ENCODE peak calls at places on chromosomes 4 and X, in six cellular contexts. Q is neuronal stem cell, U is fibroblast of lung, M is GM23248, F is H9, R is K562. X is an unnamed sample.
A peak's percentile ranks its signal among the peaks of the same experiment; 100 is the strongest.

GRCh38 chr4:154585369-154586018 is 5.0 kb downstream of the FGA start:
- DNase-seq in Q (no peak), U (no peak), M (no peak), F (no peak), R (no peak), X (no peak)

GRCh38 chr4:6469144-6469543 is 3.3 kb downstream of the PPP2R2C start:
- DNase-seq in Q (no peak), U (no peak), M (no peak), F (peak; percentile 7), R (no peak), X (no peak)

GRCh38 chrX:142204522-142205433 is at the start of gene MAGEC2:
- DNase-seq in Q (no peak), U (no peak), M (no peak), F (no peak), R (peak; percentile 59), X (no peak)

GRCh38 chrX:39613508-39613921 is 484.2 kb downstream of the BCOR start:
- DNase-seq in Q (peak; percentile 21), U (peak; percentile 16), M (peak; percentile 9), F (peak; percentile 67), R (no peak), X (no peak)

GRCh38 chrX:14039344-14039743 is 9.7 kb upstream of the GEMIN8 start:
- DNase-seq in Q (peak; percentile 36), U (peak; percentile 10), M (peak; percentile 39), F (no peak), R (peak; percentile 47), X (peak; percentile 41)

GRCh38 chr4:70994387-70995099 is 1.1 kb downstream of the DCK start:
- DNase-seq in Q (no peak), U (no peak), M (no peak), F (no peak), R (no peak), X (no peak)

GRCh38 chr4:38511702-38512101 is 152.3 kb upstream of the KLF3 start:
- DNase-seq in Q (no peak), U (no peak), M (no peak), F (no peak), R (no peak), X (no peak)

GRCh38 chrX:63349307-63349706 is 1.8 kb downstream of the SPIN4 start:
- DNase-seq in Q (no peak), U (no peak), M (no peak), F (no peak), R (peak; percentile 9), X (no peak)

GRCh38 chr4:123588631-123589223 is 192.1 kb downstream of the SPRY1 start:
- DNase-seq in Q (no peak), U (peak; percentile 81), M (peak; percentile 57), F (no peak), R (no peak), X (no peak)

GRCh38 chr4:25098964-25099843 is 61.0 kb downstream of the SEPSECS start:
- DNase-seq in Q (no peak), U (peak; percentile 74), M (peak; percentile 75), F (no peak), R (peak; percentile 53), X (no peak)

GRCh38 chr4:121656269-121656641 is 40.5 kb downstream of the ANXA5 start:
- DNase-seq in Q (peak; percentile 46), U (peak; percentile 74), M (peak; percentile 69), F (peak; percentile 39), R (peak; percentile 42), X (no peak)

GRCh38 chrX:48490661-48491060 is 14.7 kb downstream of the FTSJ1 start:
- DNase-seq in Q (no peak), U (peak; percentile 43), M (peak; percentile 72), F (no peak), R (no peak), X (peak; percentile 63)

GRCh38 chrX:1599791-1600405 is 8.5 kb downstream of the AKAP17A start:
- DNase-seq in Q (no peak), U (no peak), M (no peak), F (no peak), R (no peak), X (no peak)

GRCh38 chrX:111869639-111870034 is 6.3 kb upstream of the TRPC5OS start:
- DNase-seq in Q (peak; percentile 54), U (peak; percentile 44), M (peak; percentile 55), F (peak; percentile 64), R (peak; percentile 21), X (peak; percentile 59)

GRCh38 chr4:174284181-174284886 is 623 bp downstream of the CEP44 start:
- DNase-seq in Q (no peak), U (peak; percentile 77), M (peak; percentile 86), F (no peak), R (peak; percentile 37), X (no peak)

GRCh38 chr4:96162631-96163030 is 322.7 kb downstream of the PDHA2 start:
- DNase-seq in Q (no peak), U (peak; percentile 69), M (no peak), F (no peak), R (no peak), X (no peak)

GRCh38 chr4:182023469-182023868 is 219.7 kb upstream of the TENM3 start:
- DNase-seq in Q (no peak), U (no peak), M (no peak), F (no peak), R (no peak), X (no peak)
- H2AFZ ChIP-seq in Q (no peak overlapping the region), U (no peak overlapping the region), M (no peak overlapping the region), F (no peak overlapping the region), R (no peak overlapping the region), X (no peak overlapping the region)

GRCh38 chr4:74822603-74823002 is 28.3 kb upstream of the BTC start:
- DNase-seq in Q (no peak), U (no peak), M (no peak), F (no peak), R (no peak), X (no peak)
- H3K4me2 ChIP-seq in Q (no peak overlapping the region), U (no peak overlapping the region), M (no peak overlapping the region), F (no peak overlapping the region), R (no peak overlapping the region), X (no peak overlapping the region)

GRCh38 chr4:103918214-103918613 is 198.4 kb upstream of the TACR3 start:
- DNase-seq in Q (no peak), U (no peak), M (no peak), F (no peak), R (no peak), X (no peak)

GRCh38 chr4:103915224-103915869 is 195.6 kb upstream of the TACR3 start:
- DNase-seq in Q (no peak), U (peak; percentile 1), M (peak; percentile 66), F (no peak), R (no peak), X (no peak)
- H2AFZ ChIP-seq in Q (no peak overlapping the region), U (no peak overlapping the region), M (peak overlapping the region; percentile 10), F (no peak overlapping the region), R (no peak overlapping the region), X (peak overlapping the region; percentile 60)

GRCh38 chr4:76726141-76726540 is 171.8 kb downstream of the SOWAHB start:
- DNase-seq in Q (no peak), U (peak; percentile 24), M (peak; percentile 59), F (no peak), R (no peak), X (no peak)

GRCh38 chr4:76732246-76732645 is 165.7 kb downstream of the SOWAHB start:
- DNase-seq in Q (no peak), U (no peak), M (no peak), F (no peak), R (no peak), X (no peak)

GRCh38 chr4:76726631-76727030 is 171.3 kb downstream of the SOWAHB start:
- DNase-seq in Q (no peak), U (no peak), M (no peak), F (no peak), R (no peak), X (no peak)

GRCh38 chr4:76729991-76730390 is 168.0 kb downstream of the SOWAHB start:
- DNase-seq in Q (no peak), U (peak; percentile 37), M (peak; percentile 58), F (no peak), R (no peak), X (no peak)

DNA sequence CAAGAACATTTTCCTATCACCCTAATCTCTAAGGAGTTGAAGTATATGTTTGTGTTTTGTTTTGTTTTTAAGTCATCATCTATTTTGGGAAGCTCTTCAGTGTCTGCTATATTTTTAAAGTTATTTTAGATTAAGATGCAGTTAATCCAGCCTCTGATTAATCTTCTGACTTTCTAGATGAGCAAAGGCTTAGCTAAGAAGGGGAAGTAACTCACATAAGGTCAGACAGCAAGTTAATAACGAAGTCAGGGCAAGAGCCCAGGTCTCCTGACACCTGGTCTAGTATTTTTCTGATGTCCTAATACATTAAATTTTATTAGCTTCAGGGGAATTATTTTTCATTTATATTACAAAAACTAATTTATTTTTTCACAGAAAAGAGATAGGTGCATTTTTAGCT is 168.5 kb downstream of the SOWAHB start:
- DNase-seq in Q (no peak), U (no peak), M (no peak), F (no peak), R (no peak), X (no peak)
- H3K4me2 ChIP-seq in Q (no peak overlapping the region), U (no peak overlapping the region), M (peak overlapping the region; percentile 11), F (no peak overlapping the region), R (no peak overlapping the region), X (no peak overlapping the region)

GRCh38 chrX:35461164-35461563 is 337.0 kb upstream of the MAGEB16 start:
- DNase-seq in Q (no peak), U (no peak), M (no peak), F (no peak), R (no peak), X (no peak)
- H2AFZ ChIP-seq in Q (no peak overlapping the region), U (no peak overlapping the region), M (no peak overlapping the region), F (no peak overlapping the region), R (no peak overlapping the region), X (no peak overlapping the region)

DNA sequence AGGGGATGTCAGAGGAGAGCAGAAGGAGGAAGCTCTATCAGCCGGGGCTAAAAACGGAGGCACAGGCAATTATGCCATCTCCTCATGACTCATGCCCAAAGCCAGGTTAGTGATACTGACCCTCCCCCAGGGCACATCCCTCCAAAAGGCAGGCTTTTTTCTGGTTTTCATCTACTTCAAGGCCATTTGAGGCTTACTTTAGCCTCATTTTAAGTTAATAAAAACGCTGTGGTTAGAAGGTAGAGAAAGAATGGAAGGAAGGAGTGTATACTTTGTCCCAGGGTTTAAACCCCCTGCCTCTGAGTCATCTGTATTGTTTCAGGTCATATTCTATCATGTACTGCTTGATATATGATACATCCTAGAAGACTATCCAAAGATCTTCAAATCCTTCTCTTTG is 89.7 kb upstream of the NDP start:
- DNase-seq in Q (no peak), U (peak; percentile 18), M (peak; percentile 7), F (no peak), R (no peak), X (peak; percentile 3)
- H3K4me2 ChIP-seq in Q (no peak overlapping the region), U (no peak overlapping the region), M (no peak overlapping the region), F (no peak overlapping the region), R (no peak overlapping the region), X (no peak overlapping the region)

DNA sequence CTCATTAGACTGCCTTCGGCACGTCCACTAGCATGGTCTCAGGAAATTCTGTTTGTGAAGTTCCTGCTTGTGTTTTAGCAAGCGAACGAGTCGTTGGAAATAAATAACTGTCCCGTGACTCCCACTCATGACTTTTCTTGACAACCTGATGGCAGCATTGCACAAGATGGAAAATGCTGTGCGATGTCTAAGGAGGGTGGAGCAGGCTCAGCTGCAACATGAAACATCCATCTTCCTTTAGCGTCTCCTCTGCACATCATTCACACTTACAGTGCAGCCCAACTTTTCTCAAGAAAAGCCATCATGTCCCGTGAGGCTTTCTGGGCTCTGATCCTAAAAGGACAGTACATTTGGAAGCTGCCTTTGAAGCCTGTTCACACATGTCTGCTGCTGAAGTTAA is 328.9 kb upstream of the ZFP42 start:
- DNase-seq in Q (no peak), U (no peak), M (peak; percentile 1), F (no peak), R (no peak), X (no peak)
- H2AFZ ChIP-seq in Q (no peak overlapping the region), U (peak overlapping the region; percentile 11), M (no peak overlapping the region), F (no peak overlapping the region), R (no peak overlapping the region), X (no peak overlapping the region)

GRCh38 chr4:156665779-156666366 is 305.7 kb downstream of the PDGFC start:
- DNase-seq in Q (no peak), U (no peak), M (no peak), F (no peak), R (no peak), X (no peak)
- H3K4me2 ChIP-seq in Q (no peak overlapping the region), U (no peak overlapping the region), M (no peak overlapping the region), F (no peak overlapping the region), R (no peak overlapping the region), X (no peak overlapping the region)

X was measured in PC-9.